ENCODE peak calls at places on chromosomes 2 and 18, in ten cellular contexts. One of them, this sample, is unnamed. For H3K36me3, the result is how much of the 10 kb centered on the place peaks cover.

GRCh38 chr2:43041661-43042360 is 184.6 kb downstream of the ZFP36L2 start:
- DNase-seq in SK-N-SH: peak
- DNase-seq in neuronal stem cell: peak
- DNase-seq in endodermal cell: peak
- DNase-seq in IMR-90: peak
- DNase-seq in body of pancreas: no peak
- DNase-seq in CD4-positive, alpha-beta memory T cell: no peak
- DNase-seq in CD8-positive, alpha-beta T cell: no peak
- DNase-seq in psoas muscle: peak
- DNase-seq in neural progenitor cell: peak
- DNase-seq in this sample: no peak

GRCh38 chr2:102005989-102006885 is 14.5 kb downstream of the IL1R2 start:
- DNase-seq in SK-N-SH: peak
- DNase-seq in IMR-90: peak
- DNase-seq in CD4-positive, alpha-beta memory T cell: peak
- DNase-seq in neural progenitor cell: peak
- DNase-seq in CD8-positive, alpha-beta T cell: no peak
- DNase-seq in psoas muscle: no peak
- DNase-seq in neuronal stem cell: peak
- DNase-seq in endodermal cell: peak
- DNase-seq in body of pancreas: peak
- DNase-seq in this sample: no peak

GRCh38 chr18:71036783-71037182 is 747.9 kb downstream of the SOCS6 start:
- DNase-seq in CD4-positive, alpha-beta memory T cell: no peak
- DNase-seq in body of pancreas: no peak
- DNase-seq in IMR-90: peak
- DNase-seq in CD8-positive, alpha-beta T cell: no peak
- DNase-seq in psoas muscle: no peak
- DNase-seq in neuronal stem cell: no peak
- DNase-seq in SK-N-SH: no peak
- DNase-seq in neural progenitor cell: no peak
- DNase-seq in endodermal cell: no peak
- DNase-seq in this sample: no peak

GRCh38 chr2:54523336-54523959 is 67.3 kb downstream of the SPTBN1 start:
- DNase-seq in psoas muscle: no peak
- DNase-seq in neural progenitor cell: no peak
- DNase-seq in CD4-positive, alpha-beta memory T cell: no peak
- DNase-seq in neuronal stem cell: no peak
- DNase-seq in SK-N-SH: no peak
- DNase-seq in IMR-90: no peak
- DNase-seq in body of pancreas: no peak
- DNase-seq in endodermal cell: no peak
- DNase-seq in CD8-positive, alpha-beta T cell: no peak
- DNase-seq in this sample: no peak

GRCh38 chr2:216636570-216637450 is 3.6 kb downstream of the IGFBP2 start:
- DNase-seq in endodermal cell: peak
- DNase-seq in neuronal stem cell: peak
- DNase-seq in neural progenitor cell: peak
- DNase-seq in psoas muscle: no peak
- DNase-seq in body of pancreas: peak
- DNase-seq in SK-N-SH: peak
- DNase-seq in IMR-90: peak
- DNase-seq in CD4-positive, alpha-beta memory T cell: no peak
- DNase-seq in CD8-positive, alpha-beta T cell: no peak
- DNase-seq in this sample: no peak

GRCh38 chr2:73063909-73064875 is 7.3 kb downstream of the SFXN5 start:
- DNase-seq in CD4-positive, alpha-beta memory T cell: no peak
- DNase-seq in neural progenitor cell: no peak
- DNase-seq in psoas muscle: no peak
- DNase-seq in endodermal cell: peak
- DNase-seq in neuronal stem cell: no peak
- DNase-seq in body of pancreas: no peak
- DNase-seq in IMR-90: peak
- DNase-seq in CD8-positive, alpha-beta T cell: no peak
- DNase-seq in SK-N-SH: no peak
- DNase-seq in this sample: no peak

GRCh38 chr2:100742884-100743283 is 77.1 kb upstream of the NPAS2 start:
- DNase-seq in endodermal cell: no peak
- DNase-seq in neuronal stem cell: no peak
- DNase-seq in neural progenitor cell: no peak
- DNase-seq in SK-N-SH: peak
- DNase-seq in CD8-positive, alpha-beta T cell: no peak
- DNase-seq in IMR-90: peak
- DNase-seq in body of pancreas: no peak
- DNase-seq in CD4-positive, alpha-beta memory T cell: no peak
- DNase-seq in psoas muscle: no peak
- DNase-seq in this sample: no peak

GRCh38 chr2:206213514-206213845 is 53.8 kb downstream of the EEF1B2 start:
- DNase-seq in endodermal cell: no peak
- DNase-seq in SK-N-SH: no peak
- DNase-seq in body of pancreas: no peak
- DNase-seq in CD8-positive, alpha-beta T cell: no peak
- DNase-seq in CD4-positive, alpha-beta memory T cell: no peak
- DNase-seq in neuronal stem cell: no peak
- DNase-seq in neural progenitor cell: no peak
- DNase-seq in IMR-90: no peak
- DNase-seq in psoas muscle: no peak
- DNase-seq in this sample: no peak

GRCh38 chr18:63138469-63139340 is 180.9 kb downstream of the BCL2 start:
- DNase-seq in SK-N-SH: no peak
- DNase-seq in endodermal cell: peak
- DNase-seq in body of pancreas: no peak
- DNase-seq in IMR-90: no peak
- DNase-seq in psoas muscle: peak
- DNase-seq in neuronal stem cell: peak
- DNase-seq in neural progenitor cell: peak
- DNase-seq in CD4-positive, alpha-beta memory T cell: no peak
- DNase-seq in CD8-positive, alpha-beta T cell: no peak
- DNase-seq in this sample: no peak

GRCh38 chr18:56431551-56431950 is 206.8 kb downstream of the TXNL1 start:
- DNase-seq in psoas muscle: no peak
- DNase-seq in IMR-90: peak
- DNase-seq in neuronal stem cell: no peak
- DNase-seq in body of pancreas: peak
- DNase-seq in neural progenitor cell: no peak
- DNase-seq in endodermal cell: no peak
- DNase-seq in CD8-positive, alpha-beta T cell: no peak
- DNase-seq in SK-N-SH: no peak
- DNase-seq in CD4-positive, alpha-beta memory T cell: no peak
- DNase-seq in this sample: no peak

GRCh38 chr18:76396792-76397191 is 98.2 kb downstream of the ZNF516 start:
- DNase-seq in SK-N-SH: no peak
- DNase-seq in neural progenitor cell: no peak
- DNase-seq in endodermal cell: no peak
- DNase-seq in neuronal stem cell: no peak
- DNase-seq in CD8-positive, alpha-beta T cell: no peak
- DNase-seq in CD4-positive, alpha-beta memory T cell: no peak
- DNase-seq in psoas muscle: no peak
- DNase-seq in IMR-90: no peak
- DNase-seq in body of pancreas: no peak
- DNase-seq in this sample: no peak

GRCh38 chr18:13137939-13138821 is 80.4 kb upstream of the LDLRAD4 start:
- DNase-seq in body of pancreas: peak
- DNase-seq in CD8-positive, alpha-beta T cell: peak
- DNase-seq in psoas muscle: no peak
- DNase-seq in CD4-positive, alpha-beta memory T cell: peak
- DNase-seq in endodermal cell: no peak
- DNase-seq in neuronal stem cell: no peak
- DNase-seq in IMR-90: peak
- DNase-seq in neural progenitor cell: no peak
- DNase-seq in SK-N-SH: no peak
- DNase-seq in this sample: peak

GRCh38 chr2:193523662-193524061 is 1328.9 kb upstream of the TMEFF2 start:
- DNase-seq in IMR-90: no peak
- DNase-seq in endodermal cell: no peak
- DNase-seq in neuronal stem cell: no peak
- DNase-seq in psoas muscle: no peak
- DNase-seq in CD4-positive, alpha-beta memory T cell: no peak
- DNase-seq in SK-N-SH: no peak
- DNase-seq in neural progenitor cell: no peak
- DNase-seq in body of pancreas: no peak
- DNase-seq in CD8-positive, alpha-beta T cell: no peak
- DNase-seq in this sample: no peak

GRCh38 chr2:128139624-128140023 is 48.6 kb downstream of the UGGT1 start:
- DNase-seq in IMR-90: no peak
- DNase-seq in neuronal stem cell: no peak
- DNase-seq in endodermal cell: no peak
- DNase-seq in CD4-positive, alpha-beta memory T cell: no peak
- DNase-seq in psoas muscle: no peak
- DNase-seq in SK-N-SH: no peak
- DNase-seq in body of pancreas: no peak
- DNase-seq in CD8-positive, alpha-beta T cell: no peak
- DNase-seq in neural progenitor cell: no peak
- DNase-seq in this sample: no peak

GRCh38 chr2:128137094-128137616 is 46.2 kb downstream of the UGGT1 start:
- DNase-seq in body of pancreas: no peak
- DNase-seq in psoas muscle: no peak
- DNase-seq in SK-N-SH: no peak
- DNase-seq in neuronal stem cell: no peak
- DNase-seq in CD8-positive, alpha-beta T cell: no peak
- DNase-seq in IMR-90: no peak
- DNase-seq in neural progenitor cell: no peak
- DNase-seq in CD4-positive, alpha-beta memory T cell: no peak
- DNase-seq in endodermal cell: no peak
- DNase-seq in this sample: no peak

DNA sequence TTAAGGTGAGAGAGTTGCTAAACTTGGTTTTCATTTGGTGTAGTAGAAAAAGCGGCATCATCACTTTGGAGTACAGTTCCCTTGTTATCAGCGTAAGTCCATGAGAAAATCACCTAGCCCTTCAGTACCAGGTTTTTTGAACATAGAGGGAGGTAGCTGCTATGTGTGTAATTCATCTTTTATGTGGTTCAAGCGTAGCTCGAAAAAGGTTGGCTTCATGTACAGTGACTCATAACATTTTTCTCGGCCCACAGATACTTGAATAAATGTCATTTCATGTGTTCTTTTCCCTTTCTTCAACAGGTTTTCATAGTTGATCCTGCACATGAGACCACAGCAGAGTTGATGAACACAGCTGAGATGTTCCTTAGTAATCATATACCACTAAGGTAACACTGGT is 43.6 kb downstream of the UGGT1 start:
- DNase-seq in endodermal cell: no peak
- DNase-seq in neural progenitor cell: no peak
- DNase-seq in CD8-positive, alpha-beta T cell: no peak
- DNase-seq in CD4-positive, alpha-beta memory T cell: no peak
- DNase-seq in psoas muscle: no peak
- DNase-seq in neuronal stem cell: no peak
- DNase-seq in body of pancreas: no peak
- DNase-seq in SK-N-SH: no peak
- DNase-seq in IMR-90: peak
- DNase-seq in this sample: no peak
- H3K36me3 ChIP-seq in endodermal cell: half or more
- H3K36me3 ChIP-seq in neural progenitor cell: under half
- H3K36me3 ChIP-seq in CD8-positive, alpha-beta T cell: under half
- H3K36me3 ChIP-seq in CD4-positive, alpha-beta memory T cell: half or more
- H3K36me3 ChIP-seq in psoas muscle: half or more
- H3K36me3 ChIP-seq in neuronal stem cell: under half
- H3K36me3 ChIP-seq in body of pancreas: under half
- H3K36me3 ChIP-seq in SK-N-SH: half or more
- H3K36me3 ChIP-seq in IMR-90: under half
- H3K36me3 ChIP-seq in this sample: half or more

GRCh38 chr2:235713244-235713643 is 219.4 kb downstream of the AGAP1 start:
- DNase-seq in neuronal stem cell: no peak
- DNase-seq in body of pancreas: no peak
- DNase-seq in neural progenitor cell: peak
- DNase-seq in SK-N-SH: no peak
- DNase-seq in IMR-90: no peak
- DNase-seq in CD4-positive, alpha-beta memory T cell: no peak
- DNase-seq in psoas muscle: no peak
- DNase-seq in CD8-positive, alpha-beta T cell: no peak
- DNase-seq in endodermal cell: no peak
- DNase-seq in this sample: no peak
- H3K36me3 ChIP-seq in neuronal stem cell: under half
- H3K36me3 ChIP-seq in body of pancreas: under half
- H3K36me3 ChIP-seq in neural progenitor cell: under half
- H3K36me3 ChIP-seq in SK-N-SH: under half
- H3K36me3 ChIP-seq in IMR-90: under half
- H3K36me3 ChIP-seq in CD4-positive, alpha-beta memory T cell: under half
- H3K36me3 ChIP-seq in psoas muscle: under half
- H3K36me3 ChIP-seq in CD8-positive, alpha-beta T cell: under half
- H3K36me3 ChIP-seq in endodermal cell: under half
- H3K36me3 ChIP-seq in this sample: under half

GRCh38 chr2:191394043-191394442 is 148.8 kb downstream of the MYO1B start:
- DNase-seq in SK-N-SH: no peak
- DNase-seq in neuronal stem cell: no peak
- DNase-seq in psoas muscle: no peak
- DNase-seq in endodermal cell: no peak
- DNase-seq in body of pancreas: no peak
- DNase-seq in IMR-90: no peak
- DNase-seq in CD8-positive, alpha-beta T cell: no peak
- DNase-seq in neural progenitor cell: no peak
- DNase-seq in CD4-positive, alpha-beta memory T cell: no peak
- DNase-seq in this sample: no peak
- H3K36me3 ChIP-seq in SK-N-SH: half or more
- H3K36me3 ChIP-seq in neuronal stem cell: under half
- H3K36me3 ChIP-seq in psoas muscle: under half
- H3K36me3 ChIP-seq in endodermal cell: half or more
- H3K36me3 ChIP-seq in body of pancreas: under half
- H3K36me3 ChIP-seq in IMR-90: half or more
- H3K36me3 ChIP-seq in CD8-positive, alpha-beta T cell: under half
- H3K36me3 ChIP-seq in neural progenitor cell: under half
- H3K36me3 ChIP-seq in CD4-positive, alpha-beta memory T cell: under half
- H3K36me3 ChIP-seq in this sample: under half

GRCh38 chr2:135948642-135949355 is 36.6 kb downstream of the DARS1 start:
- DNase-seq in psoas muscle: no peak
- DNase-seq in endodermal cell: no peak
- DNase-seq in neural progenitor cell: no peak
- DNase-seq in neuronal stem cell: no peak
- DNase-seq in CD8-positive, alpha-beta T cell: no peak
- DNase-seq in CD4-positive, alpha-beta memory T cell: peak
- DNase-seq in body of pancreas: no peak
- DNase-seq in IMR-90: peak
- DNase-seq in SK-N-SH: no peak
- DNase-seq in this sample: peak

GRCh38 chr2:135945521-135945920 is 39.9 kb downstream of the DARS1 start:
- DNase-seq in SK-N-SH: no peak
- DNase-seq in CD8-positive, alpha-beta T cell: no peak
- DNase-seq in IMR-90: no peak
- DNase-seq in endodermal cell: no peak
- DNase-seq in body of pancreas: no peak
- DNase-seq in psoas muscle: no peak
- DNase-seq in neural progenitor cell: no peak
- DNase-seq in neuronal stem cell: no peak
- DNase-seq in CD4-positive, alpha-beta memory T cell: no peak
- DNase-seq in this sample: no peak

GRCh38 chr2:135944625-135945024 is 40.8 kb downstream of the DARS1 start:
- DNase-seq in psoas muscle: no peak
- DNase-seq in endodermal cell: no peak
- DNase-seq in body of pancreas: no peak
- DNase-seq in neuronal stem cell: no peak
- DNase-seq in neural progenitor cell: no peak
- DNase-seq in IMR-90: no peak
- DNase-seq in SK-N-SH: no peak
- DNase-seq in CD4-positive, alpha-beta memory T cell: no peak
- DNase-seq in CD8-positive, alpha-beta T cell: no peak
- DNase-seq in this sample: no peak

GRCh38 chr2:135948141-135948540 is 37.3 kb downstream of the DARS1 start:
- DNase-seq in IMR-90: no peak
- DNase-seq in SK-N-SH: no peak
- DNase-seq in neuronal stem cell: no peak
- DNase-seq in neural progenitor cell: no peak
- DNase-seq in CD8-positive, alpha-beta T cell: no peak
- DNase-seq in endodermal cell: no peak
- DNase-seq in CD4-positive, alpha-beta memory T cell: no peak
- DNase-seq in body of pancreas: no peak
- DNase-seq in psoas muscle: no peak
- DNase-seq in this sample: no peak

GRCh38 chr2:135947483-135947882 is 37.9 kb downstream of the DARS1 start:
- DNase-seq in neuronal stem cell: no peak
- DNase-seq in SK-N-SH: no peak
- DNase-seq in neural progenitor cell: no peak
- DNase-seq in IMR-90: no peak
- DNase-seq in endodermal cell: no peak
- DNase-seq in CD4-positive, alpha-beta memory T cell: no peak
- DNase-seq in psoas muscle: no peak
- DNase-seq in body of pancreas: no peak
- DNase-seq in CD8-positive, alpha-beta T cell: no peak
- DNase-seq in this sample: no peak
- H3K36me3 ChIP-seq in neuronal stem cell: under half
- H3K36me3 ChIP-seq in SK-N-SH: under half
- H3K36me3 ChIP-seq in neural progenitor cell: under half
- H3K36me3 ChIP-seq in IMR-90: under half
- H3K36me3 ChIP-seq in endodermal cell: under half
- H3K36me3 ChIP-seq in CD4-positive, alpha-beta memory T cell: under half
- H3K36me3 ChIP-seq in psoas muscle: under half
- H3K36me3 ChIP-seq in body of pancreas: under half
- H3K36me3 ChIP-seq in CD8-positive, alpha-beta T cell: under half
- H3K36me3 ChIP-seq in this sample: under half